ENCODE peak calls at places on chromosomes 5 and 9, in seven cellular contexts. R is BE2C; I is body of pancreas; A is fibroblast of lung; Q is hepatocyte; L is left ventricle myocardium inferior; W is naive thymus-derived CD4-positive, alpha-beta T cell. T is an unnamed sample.
A peak's percentile ranks its signal among the peaks of the same experiment; 100 is the strongest.

GRCh38 chr5:90055831-90056328 is 353.7 kb downstream of the CETN3 start:
- DNase-seq in L (no peak), A (peak; percentile 30), I (no peak), R (no peak), Q (peak; percentile 10), W (no peak), T (no peak)

GRCh38 chr9:108784998-108785397 is 70.8 kb downstream of the ACTL7B start:
- DNase-seq in L (no peak), W (no peak), I (peak; percentile 48), A (no peak), Q (no peak), R (no peak), T (no peak)

GRCh38 chr9:89149726-89150125 is 28.9 kb downstream of the SHC3 start:
- DNase-seq in Q (no peak), L (no peak), I (no peak), A (peak; percentile 58), W (no peak), R (no peak), T (no peak)

GRCh38 chr5:68891718-68892117 is 202.1 kb upstream of the SLC30A5 start:
- DNase-seq in W (no peak), Q (no peak), L (no peak), I (no peak), A (no peak), R (no peak), T (no peak)

GRCh38 chr5:141603912-141604311 is 14.9 kb downstream of the DIAPH1 start:
- DNase-seq in A (no peak), Q (no peak), I (no peak), L (no peak), W (no peak), R (no peak), T (no peak)

GRCh38 chr9:136634904-136635303 is 27.8 kb upstream of the EGFL7 start:
- DNase-seq in R (no peak), W (no peak), A (no peak), Q (no peak), I (no peak), L (no peak), T (no peak)

GRCh38 chr9:88808019-88808656 is 183.1 kb upstream of the S1PR3 start:
- DNase-seq in I (no peak), L (no peak), A (peak; percentile 62), W (no peak), R (peak; percentile 37), Q (peak; percentile 13), T (no peak)

GRCh38 chr9:81758123-81758797 is 68.9 kb upstream of the TLE1 start:
- DNase-seq in L (no peak), A (no peak), Q (no peak), R (no peak), W (no peak), I (no peak), T (no peak)

GRCh38 chr5:14206028-14206725 is 63.0 kb downstream of the TRIO start:
- DNase-seq in Q (no peak), R (no peak), A (no peak), W (no peak), L (no peak), I (no peak), T (no peak)
- H3K4me1 ChIP-seq in Q (peaks cover 21% of the 10 kb centered on the region), R (peaks cover 25% of the 10 kb centered on the region), A (peaks cover 37% of the 10 kb centered on the region), W (no peaks in the 10 kb centered on the region), L (peaks cover 92% of the 10 kb centered on the region), I (peaks cover 21% of the 10 kb centered on the region), T (no peaks in the 10 kb centered on the region)

GRCh38 chr5:171839112-171839511 is 53.5 kb downstream of the SMIM23 start:
- DNase-seq in A (no peak), I (no peak), W (no peak), L (no peak), Q (no peak), R (no peak), T (no peak)
- H3K4me3 ChIP-seq in A (no peak overlapping the region), I (no peak overlapping the region), W (no peak overlapping the region), L (no peak overlapping the region), Q (no peak overlapping the region), R (no peak overlapping the region), T (no peak overlapping the region)

GRCh38 chr5:126707080-126707479 is 69.9 kb upstream of the LMNB1 start:
- DNase-seq in R (no peak), Q (no peak), W (no peak), I (no peak), A (no peak), L (no peak), T (no peak)
- H3K4me1 ChIP-seq in R (no peaks in the 10 kb centered on the region), Q (no peaks in the 10 kb centered on the region), W (no peaks in the 10 kb centered on the region), I (no peaks in the 10 kb centered on the region), A (no peaks in the 10 kb centered on the region), L (no peaks in the 10 kb centered on the region), T (no peaks in the 10 kb centered on the region)

GRCh38 chr9:127711226-127711701 is 4.2 kb downstream of the PTRH1 start:
- DNase-seq in W (no peak), L (no peak), I (no peak), A (no peak), Q (no peak), R (no peak), T (no peak)
- H3K4me3 ChIP-seq in W (no peak overlapping the region), L (no peak overlapping the region), I (no peak overlapping the region), A (no peak overlapping the region), Q (no peak overlapping the region), R (no peak overlapping the region), T (no peak overlapping the region)